ENCODE peak calls at places on chromosomes 3 and 15, in ten cellular contexts. N is nephron progenitor cell; I is tibial nerve; L is stimulated activated CD4-positive, alpha-beta T cell treated with anti-CD3 and anti-CD28 coated beads, Interleukin-1b, Interleukin-23, amount 100 ng/mL, for 4 hours; B is ovary; X is activated CD4-positive, alpha-beta T cell treated with anti-CD3 and anti-CD28 coated beads for 4 hours; F is NCI-H1417; E is fibroblast of pulmonary artery; J is AG10803; A is left cardiac atrium. O is an unnamed sample.

GRCh38 chr15:67193223-67194009 is 61.0 kb downstream of the AAGAB start:
- DNase-seq in N (no peak), I (no peak), L (no peak), B (no peak), X (no peak), F (no peak), E (no peak), J (no peak), A (peak), O (peak)

GRCh38 chr3:188199386-188199785 is 45.4 kb downstream of the LPP start:
- DNase-seq in N (no peak), I (no peak), L (no peak), B (no peak), X (no peak), F (no peak), E (no peak), J (no peak), A (no peak), O (no peak)

GRCh38 chr3:119125742-119126507 is 20.0 kb upstream of the TEX55 start:
- DNase-seq in N (no peak), I (no peak), L (no peak), B (no peak), X (no peak), F (no peak), E (no peak), J (no peak), A (no peak), O (no peak)

GRCh38 chr3:67733269-67733950 is 79.0 kb upstream of the SUCLG2 start:
- DNase-seq in N (no peak), I (no peak), L (no peak), B (no peak), X (no peak), F (no peak), E (no peak), J (no peak), A (no peak), O (no peak)

GRCh38 chr3:184551103-184551502 is 10.5 kb upstream of the EPHB3 start:
- DNase-seq in N (no peak), I (no peak), L (no peak), B (no peak), X (no peak), F (no peak), E (no peak), J (no peak), A (no peak), O (no peak)

GRCh38 chr15:65937476-65937875 is 68.2 kb downstream of the RAB11A start:
- DNase-seq in N (no peak), I (no peak), L (no peak), B (no peak), X (no peak), F (no peak), E (no peak), J (no peak), A (no peak), O (no peak)

GRCh38 chr3:50467932-50468331 is 35.5 kb downstream of the CACNA2D2 start:
- DNase-seq in N (no peak), I (no peak), L (no peak), B (no peak), X (no peak), F (no peak), E (no peak), J (no peak), A (no peak), O (no peak)

GRCh38 chr3:197874064-197874463 is 75.9 kb upstream of the RPL35A start:
- DNase-seq in N (no peak), I (no peak), L (no peak), B (no peak), X (no peak), F (no peak), E (no peak), J (no peak), A (no peak), O (no peak)

GRCh38 chr3:31369637-31370036 is 163.1 kb upstream of the STT3B start:
- DNase-seq in N (no peak), I (no peak), L (no peak), B (no peak), X (no peak), F (no peak), E (peak), J (peak), A (no peak), O (no peak)

GRCh38 chr15:92059036-92059970 is 205.8 kb downstream of the SLCO3A1 start:
- DNase-seq in N (no peak), I (no peak), L (no peak), B (no peak), X (no peak), F (no peak), E (no peak), J (no peak), A (peak), O (no peak)

GRCh38 chr15:58065011-58065444 is 483 bp downstream of the ALDH1A2 start:
- DNase-seq in N (peak), I (no peak), L (no peak), B (peak), X (no peak), F (no peak), E (no peak), J (no peak), A (peak), O (peak)

GRCh38 chr3:58058654-58059263 is 50.5 kb downstream of the FLNB start:
- DNase-seq in N (no peak), I (no peak), L (no peak), B (no peak), X (no peak), F (no peak), E (peak), J (peak), A (no peak), O (no peak)

GRCh38 chr15:59528965-59529402 is 82.6 kb upstream of the GCNT3 start:
- DNase-seq in N (peak), I (peak), L (peak), B (peak), X (peak), F (peak), E (peak), J (peak), A (peak), O (peak)

GRCh38 chr3:14570864-14571263 is 30.7 kb upstream of the GRIP2 start:
- DNase-seq in N (no peak), I (no peak), L (no peak), B (no peak), X (no peak), F (no peak), E (no peak), J (no peak), A (no peak), O (no peak)

GRCh38 chr3:123447749-123448502 is 964 bp downstream of the ADCY5 start:
- DNase-seq in N (peak), I (no peak), L (no peak), B (peak), X (peak), F (peak), E (peak), J (no peak), A (no peak), O (peak)

GRCh38 chr15:66851226-66852063 is 149.4 kb downstream of the SMAD6 start:
- DNase-seq in N (peak), I (peak), L (peak), B (peak), X (peak), F (peak), E (peak), J (peak), A (peak), O (peak)

GRCh38 chr3:52238193-52238760 is 681 bp downstream of the TWF2 start:
- DNase-seq in N (no peak), I (peak), L (no peak), B (no peak), X (no peak), F (no peak), E (no peak), J (no peak), A (no peak), O (no peak)

GRCh38 chr3:81443948-81444347 is 317.5 kb downstream of the GBE1 start:
- DNase-seq in N (no peak), I (no peak), L (no peak), B (no peak), X (no peak), F (no peak), E (peak), J (peak), A (no peak), O (no peak)

GRCh38 chr15:40936709-40937666 is 7.8 kb downstream of the DLL4 start:
- DNase-seq in N (no peak), I (no peak), L (no peak), B (no peak), X (no peak), F (peak), E (peak), J (no peak), A (no peak), O (no peak)

GRCh38 chr3:167864559-167864887 is 129.0 kb downstream of the SERPINI1 start:
- DNase-seq in N (no peak), I (no peak), L (no peak), B (no peak), X (no peak), F (no peak), E (no peak), J (no peak), A (peak), O (peak)

GRCh38 chr3:13427662-13428603 is 7.8 kb upstream of the NUP210 start:
- DNase-seq in N (no peak), I (no peak), L (peak), B (no peak), X (peak), F (no peak), E (no peak), J (no peak), A (no peak), O (no peak)

GRCh38 chr15:68028137-68028771 is 25.9 kb upstream of the PIAS1 start:
- DNase-seq in N (no peak), I (no peak), L (no peak), B (no peak), X (no peak), F (no peak), E (no peak), J (no peak), A (no peak), O (no peak)

GRCh38 chr3:197700095-197700494 is 36.6 kb downstream of the RUBCN start:
- DNase-seq in N (no peak), I (no peak), L (no peak), B (no peak), X (no peak), F (no peak), E (peak), J (no peak), A (no peak), O (no peak)

GRCh38 chr15:48759921-48760320 is 50.9 kb downstream of the CEP152 start:
- DNase-seq in N (no peak), I (no peak), L (no peak), B (no peak), X (no peak), F (peak), E (no peak), J (no peak), A (no peak), O (no peak)

GRCh38 chr3:162544246-162544645 is 1047.6 kb downstream of the OTOL1 start:
- DNase-seq in N (no peak), I (no peak), L (no peak), B (no peak), X (no peak), F (no peak), E (no peak), J (no peak), A (no peak), O (no peak)

GRCh38 chr3:86221601-86222000 is 769.3 kb downstream of the VGLL3 start:
- DNase-seq in N (no peak), I (no peak), L (no peak), B (no peak), X (no peak), F (no peak), E (no peak), J (no peak), A (no peak), O (no peak)

GRCh38 chr15:48596415-48596814 is 49.1 kb downstream of the FBN1 start:
- DNase-seq in N (no peak), I (no peak), L (no peak), B (no peak), X (no peak), F (no peak), E (peak), J (peak), A (no peak), O (no peak)

GRCh38 chr15:65914981-65915925 is 46.0 kb downstream of the RAB11A start:
- DNase-seq in N (no peak), I (no peak), L (no peak), B (no peak), X (no peak), F (no peak), E (no peak), J (no peak), A (no peak), O (no peak)

GRCh38 chr3:191997579-191998268 is 536.8 kb downstream of the PYDC2 start:
- DNase-seq in N (no peak), I (no peak), L (no peak), B (no peak), X (no peak), F (no peak), E (no peak), J (no peak), A (no peak), O (no peak)

GRCh38 chr3:67018789-67019525 is 20.9 kb downstream of the KBTBD8 start:
- DNase-seq in N (no peak), I (no peak), L (no peak), B (no peak), X (no peak), F (no peak), E (no peak), J (peak), A (no peak), O (no peak)

GRCh38 chr3:136751259-136752045 is 726 bp downstream of the STAG1 start:
- DNase-seq in N (peak), I (peak), L (peak), B (peak), X (peak), F (peak), E (peak), J (peak), A (peak), O (peak)

GRCh38 chr3:78937486-78937885 is 830.3 kb downstream of the ROBO1 start:
- DNase-seq in N (no peak), I (no peak), L (no peak), B (no peak), X (no peak), F (no peak), E (no peak), J (no peak), A (no peak), O (no peak)

GRCh38 chr15:91752081-91752810 is 101.3 kb upstream of the SLCO3A1 start:
- DNase-seq in N (no peak), I (no peak), L (no peak), B (no peak), X (no peak), F (no peak), E (no peak), J (no peak), A (no peak), O (no peak)

GRCh38 chr3:143242101-143242500 is 122.5 kb downstream of the CHST2 start:
- DNase-seq in N (no peak), I (no peak), L (no peak), B (no peak), X (no peak), F (peak), E (no peak), J (no peak), A (no peak), O (no peak)